ENCODE peak calls at places on chromosomes 12 and 14, in seven cellular contexts. J is A172; M is CD8-positive, alpha-beta T cell; Y is iPS DF 19.7; K is left cardiac atrium; P is pancreas; D is posterior cingulate gyrus. V is an unnamed sample.

GRCh38 chr14:105857223-105857815 is 330.9 kb downstream of the TMEM121 start:
- DNase-seq in J (no peak), M (no peak), K (peak), P (no peak), D (no peak), Y (no peak), V (no peak)

GRCh38 chr12:121288941-121289340 is 7.6 kb downstream of the CAMKK2 start:
- DNase-seq in M (no peak), P (no peak), K (peak), J (no peak), D (no peak), Y (no peak), V (no peak)

GRCh38 chr12:11581179-11581755 is 68.2 kb upstream of the ETV6 start:
- DNase-seq in D (peak), J (peak), P (peak), K (peak), Y (no peak), M (peak), V (no peak)

GRCh38 chr14:101374373-101375338 is 186.6 kb upstream of the DIO3 start:
- DNase-seq in D (no peak), P (no peak), J (no peak), K (no peak), M (no peak), Y (no peak), V (no peak)

GRCh38 chr12:44497044-44497443 is 379.1 kb downstream of the NELL2 start:
- DNase-seq in M (no peak), J (no peak), D (no peak), K (no peak), P (no peak), Y (no peak), V (no peak)

GRCh38 chr12:108696111-108696995 is 35.0 kb downstream of the CORO1C start:
- DNase-seq in Y (no peak), J (peak), D (no peak), P (no peak), K (no peak), M (no peak), V (no peak)

GRCh38 chr14:82710257-82710841 is 1176.7 kb upstream of the SEL1L start:
- DNase-seq in K (peak), P (peak), J (peak), M (no peak), D (peak), Y (peak), V (no peak)

GRCh38 chr14:85528882-85529585 is 910 bp upstream of the FLRT2 start:
- DNase-seq in K (no peak), P (peak), D (no peak), J (peak), Y (no peak), M (no peak), V (no peak)

GRCh38 chr12:19301688-19302640 is 137.3 kb upstream of the AEBP2 start:
- DNase-seq in J (no peak), K (no peak), M (no peak), Y (no peak), P (no peak), D (no peak), V (no peak)

GRCh38 chr12:94510128-94510527 is 50.5 kb upstream of the CEP83 start:
- DNase-seq in J (no peak), D (no peak), Y (no peak), M (no peak), P (no peak), K (peak), V (no peak)

GRCh38 chr14:53035336-53035735 is 84.5 kb upstream of the FERMT2 start:
- DNase-seq in J (no peak), M (no peak), D (no peak), K (no peak), Y (no peak), P (no peak), V (no peak)

GRCh38 chr12:20792971-20793370 is 17.5 kb upstream of the SLCO1B3 start:
- DNase-seq in M (no peak), J (no peak), P (no peak), K (no peak), D (no peak), Y (no peak), V (no peak)

GRCh38 chr12:67193705-67194104 is 75.5 kb upstream of the CAND1 start:
- DNase-seq in M (no peak), D (no peak), Y (no peak), J (peak), K (peak), P (no peak), V (no peak)

GRCh38 chr12:12272869-12273268 is 6.0 kb upstream of the LRP6 start:
- DNase-seq in P (no peak), K (no peak), Y (no peak), J (no peak), M (no peak), D (no peak), V (no peak)

GRCh38 chr12:1204581-1205121 is 213.6 kb downstream of the ERC1 start:
- DNase-seq in D (no peak), K (no peak), J (no peak), P (no peak), Y (no peak), M (no peak), V (no peak)

GRCh38 chr12:87812030-87812429 is 217.2 kb downstream of the C12orf50 start:
- DNase-seq in J (peak), P (no peak), D (no peak), K (no peak), Y (no peak), M (no peak), V (no peak)

GRCh38 chr12:122194804-122195203 is 8.7 kb upstream of the B3GNT4 start:
- DNase-seq in M (no peak), Y (no peak), J (no peak), D (no peak), P (no peak), K (no peak), V (no peak)

GRCh38 chr12:19912996-19913395 is 455.3 kb upstream of the PDE3A start:
- DNase-seq in K (peak), M (no peak), J (no peak), Y (no peak), P (no peak), D (no peak), V (no peak)

GRCh38 chr12:102300824-102301461 is 103.3 kb upstream of the PMCH start:
- DNase-seq in M (no peak), D (no peak), Y (peak), P (peak), K (no peak), J (peak), V (no peak)

GRCh38 chr14:52730708-52731111 is 744 bp downstream of the STYX start:
- DNase-seq in P (no peak), Y (no peak), D (no peak), M (no peak), J (peak), K (no peak), V (no peak)

GRCh38 chr14:66539034-66539433 is 31.1 kb downstream of the GPHN start:
- DNase-seq in Y (no peak), K (no peak), J (no peak), D (no peak), P (no peak), M (no peak), V (no peak)

GRCh38 chr12:87305481-87305880 is 723.7 kb downstream of the C12orf50 start:
- DNase-seq in M (no peak), J (no peak), K (no peak), Y (no peak), P (no peak), D (no peak), V (no peak)

GRCh38 chr12:106840217-106840616 is 65.7 kb downstream of the RIC8B start:
- DNase-seq in K (no peak), M (no peak), P (peak), Y (no peak), D (no peak), J (peak), V (no peak)

GRCh38 chr12:67590122-67590795 is 58.3 kb upstream of the DYRK2 start:
- DNase-seq in M (no peak), Y (no peak), P (no peak), K (no peak), D (no peak), J (peak), V (no peak)

V was measured in psoas muscle.